ENCODE peak calls at places on chromosomes 13 and 19, in seven cellular contexts. E is Ammon's horn; B is A549; U is central memory CD8-positive, alpha-beta T cell; G is Caki2; S is effector CD4-positive, alpha-beta T cell; F is AG09309. Z is an unnamed sample.

GRCh38 chr19:29119582-29119981 is 93.4 kb downstream of the UQCRFS1 start:
- DNase-seq in E (no peak), B (no peak), U (no peak), G (peak; percentile 21), S (no peak), F (no peak), Z (no peak)

GRCh38 chr19:858868-859843 is at the start of gene CFD:
- DNase-seq in E (peak; percentile 21), B (no peak), U (no peak), G (no peak), S (no peak), F (no peak), Z (no peak)

GRCh38 chr19:30316560-30317106 is 55.6 kb upstream of the ZNF536 start:
- DNase-seq in E (no peak), B (no peak), U (no peak), G (no peak), S (no peak), F (no peak), Z (no peak)

GRCh38 chr19:772730-773436 is 22.0 kb downstream of the MISP start:
- DNase-seq in E (no peak), B (peak; percentile 48), U (no peak), G (peak; percentile 61), S (no peak), F (no peak), Z (no peak)

GRCh38 chr13:73717632-73718031 is 416.6 kb downstream of the KLF12 start:
- DNase-seq in E (no peak), B (no peak), U (no peak), G (no peak), S (no peak), F (no peak), Z (no peak)

GRCh38 chr13:90445179-90445578 is 902.3 kb upstream of the MIR17HG start:
- DNase-seq in E (no peak), B (peak; percentile 82), U (no peak), G (peak; percentile 77), S (no peak), F (peak; percentile 83), Z (peak; percentile 37)

GRCh38 chr19:18857223-18857622 is 25.5 kb downstream of the UPF1 start:
- DNase-seq in E (no peak), B (no peak), U (no peak), G (no peak), S (no peak), F (no peak), Z (no peak)

GRCh38 chr13:49220856-49221614 is 897 bp downstream of the MLNR start:
- DNase-seq in E (no peak), B (no peak), U (no peak), G (no peak), S (no peak), F (no peak), Z (no peak)

GRCh38 chr19:33503791-33504444 is 17.7 kb downstream of the PEPD start:
- DNase-seq in E (no peak), B (no peak), U (no peak), G (no peak), S (no peak), F (no peak), Z (no peak)

GRCh38 chr19:2529473-2529918 is 53.6 kb downstream of the GADD45B start:
- DNase-seq in E (no peak), B (peak; percentile 93), U (no peak), G (peak; percentile 70), S (no peak), F (peak; percentile 81), Z (no peak)

GRCh38 chr13:92097337-92097903 is 699.0 kb downstream of the GPC5 start:
- DNase-seq in E (no peak), B (no peak), U (no peak), G (no peak), S (no peak), F (no peak), Z (no peak)

GRCh38 chr19:47230122-47230920 is 678 bp downstream of the BBC3 start:
- DNase-seq in E (peak; percentile 41), B (peak; percentile 59), U (peak; percentile 88), G (peak; percentile 61), S (peak; percentile 79), F (no peak), Z (no peak)

GRCh38 chr19:1851581-1852293 is 3.5 kb upstream of the REXO1 start:
- DNase-seq in E (peak; percentile 51), B (no peak), U (no peak), G (no peak), S (peak; percentile 68), F (no peak), Z (no peak)

GRCh38 chr13:23541221-23541620 is 29.0 kb upstream of the TNFRSF19 start:
- DNase-seq in E (no peak), B (no peak), U (no peak), G (no peak), S (no peak), F (no peak), Z (no peak)

GRCh38 chr19:48147597-48148175 is 22.5 kb downstream of the LIG1 start:
- DNase-seq in E (no peak), B (no peak), U (no peak), G (no peak), S (no peak), F (no peak), Z (no peak)

GRCh38 chr13:97266328-97266727 is 44.2 kb downstream of the MBNL2 start:
- DNase-seq in E (no peak), B (no peak), U (no peak), G (no peak), S (no peak), F (no peak), Z (no peak)

GRCh38 chr13:51858433-51859247 is 3.1 kb upstream of the CCDC70 start:
- DNase-seq in E (no peak), B (peak; percentile 31), U (no peak), G (no peak), S (no peak), F (no peak), Z (peak; percentile 58)

GRCh38 chr13:50387124-50387581 is 371.9 kb downstream of the KCNRG start:
- DNase-seq in E (peak; percentile 37), B (no peak), U (peak; percentile 11), G (no peak), S (peak; percentile 7), F (no peak), Z (peak; percentile 42)

GRCh38 chr19:6947745-6948144 is 60.4 kb downstream of the ADGRE1 start:
- DNase-seq in E (no peak), B (peak; percentile 68), U (no peak), G (peak; percentile 41), S (no peak), F (peak; percentile 16), Z (peak; percentile 34)

GRCh38 chr19:38684078-38684861 is 36.8 kb downstream of the ACTN4 start:
- DNase-seq in E (no peak), B (peak; percentile 100), U (peak; percentile 56), G (peak; percentile 97), S (no peak), F (peak; percentile 69), Z (peak; percentile 89)

GRCh38 chr19:18745931-18746330 is 45.2 kb downstream of the COMP start:
- DNase-seq in E (no peak), B (no peak), U (no peak), G (no peak), S (no peak), F (no peak), Z (no peak)

GRCh38 chr13:44237276-44237767 is 136.3 kb upstream of the SERP2 start:
- DNase-seq in E (peak; percentile 83), B (peak; percentile 60), U (no peak), G (peak; percentile 56), S (no peak), F (peak; percentile 89), Z (no peak)

GRCh38 chr19:38663957-38664502 is 16.6 kb downstream of the ACTN4 start:
- DNase-seq in E (peak; percentile 69), B (no peak), U (peak; percentile 32), G (no peak), S (no peak), F (no peak), Z (no peak)

GRCh38 chr19:925087-925911 is 536 bp upstream of the ARID3A start:
- DNase-seq in E (peak; percentile 74), B (peak; percentile 77), U (peak; percentile 65), G (peak; percentile 69), S (peak; percentile 65), F (peak; percentile 14), Z (peak; percentile 89)

GRCh38 chr19:34041922-34042521 is 130.3 kb upstream of the LSM14A start:
- DNase-seq in E (peak; percentile 48), B (peak; percentile 79), U (peak; percentile 37), G (peak; percentile 8), S (peak; percentile 48), F (peak; percentile 24), Z (peak; percentile 40)

GRCh38 chr19:38303517-38304351 is at the start of gene C19orf33:
- DNase-seq in E (no peak), B (peak; percentile 98), U (no peak), G (peak; percentile 93), S (no peak), F (no peak), Z (no peak)

GRCh38 chr19:11180346-11180745 is 17.0 kb downstream of the KANK2 start:
- DNase-seq in E (no peak), B (no peak), U (no peak), G (no peak), S (no peak), F (no peak), Z (no peak)

GRCh38 chr19:10074153-10074552 is 12.0 kb upstream of the SHFL start:
- DNase-seq in E (no peak), B (peak; percentile 62), U (peak; percentile 46), G (no peak), S (peak; percentile 44), F (no peak), Z (no peak)

GRCh38 chr19:2259331-2259730 is 3.1 kb upstream of the JSRP1 start:
- DNase-seq in E (no peak), B (peak; percentile 63), U (no peak), G (no peak), S (no peak), F (no peak), Z (no peak)

GRCh38 chr19:329876-330275 is 14.7 kb downstream of the MIER2 start:
- DNase-seq in E (no peak), B (no peak), U (no peak), G (no peak), S (no peak), F (no peak), Z (no peak)

GRCh38 chr19:36169084-36169760 is 17.0 kb upstream of the COX7A1 start:
- DNase-seq in E (no peak), B (no peak), U (no peak), G (peak; percentile 57), S (no peak), F (no peak), Z (no peak)

GRCh38 chr19:45801603-45802175 is 9.0 kb upstream of the DMWD start:
- DNase-seq in E (no peak), B (no peak), U (no peak), G (no peak), S (no peak), F (no peak), Z (no peak)

GRCh38 chr13:103557878-103558277 is 491.7 kb upstream of the SLC10A2 start:
- DNase-seq in E (no peak), B (no peak), U (no peak), G (peak; percentile 45), S (no peak), F (no peak), Z (no peak)

GRCh38 chr19:14006766-14007562 is 844 bp upstream of the RFX1 start:
- DNase-seq in E (no peak), B (no peak), U (no peak), G (no peak), S (no peak), F (no peak), Z (no peak)

GRCh38 chr19:19134687-19135158 is 3.6 kb downstream of the TMEM161A start:
- DNase-seq in E (no peak), B (no peak), U (no peak), G (no peak), S (no peak), F (no peak), Z (no peak)

Z was measured in COLO829.